ENCODE peak calls at places on chromosomes 12 and 14, in four cellular contexts. H is endothelial cell of umbilical vein, C is HCT116, O is GM23248. G is an unnamed sample. For H3K4me1, the result is how much of the 10 kb centered on the place peaks cover.

GRCh38 chr14:75399819-75400678 is 27.8 kb upstream of the JDP2 start:
- DNase-seq in H (peak), C (no peak), O (peak), G (peak)

GRCh38 chr12:111330800-111331752 is 37.8 kb downstream of the PHETA1 start:
- DNase-seq in C (peak), H (peak), O (peak), G (no peak)

GRCh38 chr12:79776111-79776510 is 85.3 kb upstream of the PAWR start:
- DNase-seq in H (peak), O (peak), C (no peak), G (no peak)

GRCh38 chr12:74722709-74723108 is 185.1 kb downstream of the ATXN7L3B start:
- DNase-seq in H (no peak), C (no peak), O (no peak), G (no peak)

GRCh38 chr12:79512068-79512467 is 178.7 kb downstream of the PAWR start:
- DNase-seq in O (no peak), H (no peak), C (no peak), G (no peak)

GRCh38 chr12:124797321-124797720 is 66.3 kb downstream of the SCARB1 start:
- DNase-seq in O (no peak), H (no peak), C (no peak), G (no peak)

GRCh38 chr12:78118036-78118435 is 287.3 kb downstream of the NAV3 start:
- DNase-seq in O (no peak), H (no peak), C (no peak), G (no peak)

GRCh38 chr12:131370791-131371579 is 339.9 kb upstream of the SFSWAP start:
- DNase-seq in C (no peak), H (no peak), O (peak), G (no peak)

GRCh38 chr12:122422769-122423257 is 344 bp upstream of the CLIP1 start:
- DNase-seq in O (peak), C (no peak), H (peak), G (no peak)

GRCh38 chr12:130873825-130874224 is 2.0 kb downstream of the RAN start:
- DNase-seq in O (no peak), H (no peak), C (no peak), G (no peak)

GRCh38 chr12:120332523-120332922 is 4.9 kb upstream of the PLA2G1B start:
- DNase-seq in O (no peak), H (no peak), C (no peak), G (no peak)

GRCh38 chr12:105205322-105206048 is 30.5 kb downstream of the APPL2 start:
- DNase-seq in O (no peak), C (no peak), H (no peak), G (no peak)

GRCh38 chr12:21502164-21502496 is 541 bp downstream of the GOLT1B start:
- DNase-seq in C (no peak), O (peak), H (peak), G (peak)

GRCh38 chr14:58633831-58634230 is 3.9 kb upstream of the DACT1 start:
- DNase-seq in C (no peak), H (no peak), O (peak), G (no peak)

GRCh38 chr12:88737838-88738472 is 157.7 kb upstream of the KITLG start:
- DNase-seq in O (no peak), C (no peak), H (no peak), G (no peak)

GRCh38 chr14:24251880-24252288 is 9.5 kb upstream of the TINF2 start:
- DNase-seq in C (no peak), O (peak), H (peak), G (no peak)

DNA sequence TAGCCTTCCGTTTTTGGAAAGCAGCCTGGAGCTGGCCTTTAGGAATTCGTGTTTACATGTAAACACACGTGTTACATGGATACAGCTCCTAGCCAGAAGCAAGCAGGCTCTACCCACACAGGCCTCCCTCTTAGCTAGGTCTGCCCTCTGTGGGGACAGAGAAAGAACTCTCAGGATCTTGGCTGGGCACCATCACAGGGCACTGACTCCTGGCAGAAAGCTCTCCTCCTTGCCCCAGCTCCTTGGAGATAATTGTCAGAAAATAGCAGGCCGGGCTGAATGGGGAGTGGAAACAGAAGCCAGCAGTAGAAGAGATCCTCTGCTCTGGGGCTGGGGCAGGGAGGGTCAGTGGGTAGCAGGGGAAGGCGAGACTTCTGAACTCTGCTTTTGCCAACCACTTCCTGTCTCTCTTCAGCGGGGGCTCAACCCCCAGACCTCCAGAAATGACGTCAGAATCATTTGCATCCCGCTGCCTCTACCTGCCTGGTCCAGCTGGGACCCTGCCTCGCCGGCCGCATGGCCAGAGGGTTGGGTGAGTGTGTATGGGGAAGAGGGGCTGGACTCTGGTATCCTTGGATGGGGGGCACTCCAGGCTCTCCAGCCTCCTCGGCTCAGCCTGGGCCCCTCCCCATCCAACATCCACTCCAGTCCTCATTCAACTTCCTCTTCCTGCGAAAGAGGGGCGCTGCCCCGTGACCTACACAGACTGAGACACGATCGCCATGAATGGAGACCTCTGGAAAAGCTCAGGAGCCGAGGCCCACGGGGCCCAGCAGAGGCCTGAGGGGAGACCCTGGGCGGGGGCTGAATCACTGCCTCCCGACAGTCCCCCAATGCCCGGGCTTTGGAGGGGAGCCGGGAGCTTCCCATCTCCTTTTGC is 650 bp upstream of the HOXC4 start:
- DNase-seq in O (peak), H (no peak), C (no peak), G (no peak)
- H3K4me3 ChIP-seq in O (peak), H (no peak), C (no peak), G (peak)

GRCh38 chr12:68614105-68614679 is 3.5 kb downstream of the RAP1B start:
- DNase-seq in O (no peak), C (no peak), H (no peak), G (no peak)

GRCh38 chr12:68612675-68613074 is 2.0 kb downstream of the RAP1B start:
- DNase-seq in H (peak), O (no peak), C (no peak), G (no peak)

GRCh38 chr12:68614772-68615171 is 4.1 kb downstream of the RAP1B start:
- DNase-seq in C (no peak), H (no peak), O (no peak), G (no peak)

GRCh38 chr12:68612245-68612644 is 1.5 kb downstream of the RAP1B start:
- DNase-seq in O (peak), C (no peak), H (peak), G (no peak)

DNA sequence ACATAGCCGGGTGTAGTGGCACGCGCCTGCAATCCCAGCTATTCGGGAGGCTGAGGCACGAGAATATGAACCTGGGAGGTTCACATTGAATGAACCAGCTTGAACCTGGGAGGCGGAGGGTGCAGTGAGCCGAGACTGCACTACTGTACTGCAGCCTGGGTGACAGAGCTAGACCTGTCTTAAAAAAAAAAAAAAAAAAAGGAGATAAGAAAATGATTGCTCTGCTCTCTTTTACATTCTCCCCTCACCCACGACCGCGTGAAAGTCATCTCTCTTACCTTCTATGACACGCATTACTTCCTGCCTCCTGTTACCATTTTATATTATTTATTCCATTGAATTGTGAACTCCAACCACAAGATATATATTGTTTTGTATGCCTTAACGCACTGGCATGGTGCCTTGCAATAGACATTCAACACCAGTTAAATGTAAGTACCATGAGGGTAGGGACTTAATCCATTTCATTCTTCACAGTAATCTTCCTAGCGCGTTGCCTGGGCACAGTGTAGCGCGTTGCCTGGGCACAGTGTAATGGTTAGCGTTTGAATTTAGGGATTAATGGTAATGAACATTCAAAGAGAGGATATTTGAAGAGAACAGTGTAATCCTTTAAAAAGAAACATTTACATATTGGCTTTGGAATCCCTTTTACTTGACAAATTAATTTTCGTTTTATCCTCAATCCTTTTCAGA is 2.7 kb downstream of the RAP1B start:
- DNase-seq in O (no peak), H (no peak), C (no peak), G (no peak)
- H3K9ac ChIP-seq in O (no peak), H (no peak), C (no peak), G (peak)

GRCh38 chr12:12801649-12802048 is 11.5 kb upstream of the DDX47 start:
- DNase-seq in C (no peak), H (no peak), O (peak), G (no peak)

GRCh38 chr12:12804432-12804886 is 8.7 kb upstream of the DDX47 start:
- DNase-seq in C (peak), O (peak), H (peak), G (no peak)

GRCh38 chr12:12804011-12804410 is 9.1 kb upstream of the DDX47 start:
- DNase-seq in C (no peak), H (peak), O (peak), G (no peak)

GRCh38 chr12:12800406-12801180 is 12.6 kb upstream of the DDX47 start:
- DNase-seq in H (no peak), O (peak), C (no peak), G (no peak)

DNA sequence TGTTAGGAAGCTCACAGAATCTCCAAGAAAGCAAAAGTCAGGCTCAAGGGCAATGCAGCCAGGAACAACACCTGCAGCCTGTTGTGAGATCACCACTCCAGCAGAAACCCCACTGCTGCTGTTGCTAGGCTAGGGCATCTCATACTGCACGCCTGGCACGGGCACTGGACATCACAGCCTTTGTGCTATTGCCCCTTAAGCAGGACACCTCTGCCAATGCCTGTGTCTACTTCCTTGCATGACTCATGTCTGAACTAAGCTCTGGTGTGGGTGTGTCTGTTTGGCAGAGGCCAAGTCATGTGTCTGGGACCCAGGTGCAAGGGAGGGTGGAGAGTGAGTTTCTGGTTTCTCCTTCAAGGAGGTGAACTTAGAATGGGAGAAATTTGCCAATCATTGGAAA is 10.0 kb upstream of the DDX47 start:
- DNase-seq in C (peak), H (peak), O (peak), G (peak)
- H3K4me1 ChIP-seq in C (half or more), H (under half), O (under half), G (under half)

GRCh38 chr12:3704512-3705348 is 48.2 kb downstream of the CRACR2A start:
- DNase-seq in H (peak), C (no peak), O (peak), G (no peak)
- H3K4me3 ChIP-seq in H (peak), C (no peak), O (peak), G (no peak)

DNA sequence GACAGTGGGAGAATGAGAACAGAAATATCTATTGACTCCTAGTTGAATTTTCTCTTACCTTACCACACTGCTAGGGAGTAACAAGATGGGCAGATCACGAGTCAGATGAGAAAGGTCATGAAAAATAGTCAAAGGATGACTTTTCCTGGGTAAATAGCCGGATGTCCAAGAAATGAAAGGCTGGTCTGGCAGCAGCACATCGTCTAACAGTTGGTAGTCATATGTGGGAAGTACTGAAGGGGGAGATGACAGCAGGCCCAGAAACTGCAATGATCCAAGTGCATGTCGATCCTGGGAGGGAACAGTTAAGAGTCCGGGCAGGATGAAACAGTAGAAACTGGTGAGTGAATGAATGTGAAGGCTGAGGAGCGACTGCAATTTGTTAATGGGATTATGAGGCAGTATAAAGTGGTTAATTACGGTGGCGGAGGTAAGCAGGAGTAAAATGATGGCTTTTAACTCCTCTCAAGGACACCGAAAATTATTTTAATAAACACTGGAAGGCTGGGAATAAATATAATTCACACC is 1.2 kb upstream of the ERC1 start:
- DNase-seq in O (peak), C (no peak), H (peak), G (no peak)
- H3K9ac ChIP-seq in O (peak), C (peak), H (peak), G (peak)

GRCh38 chr12:76551482-76551888 is 8.1 kb downstream of the OSBPL8 start:
- DNase-seq in O (peak), C (no peak), H (no peak), G (no peak)
- H3K4me1 ChIP-seq in O (half or more), C (under half), H (under half), G (under half)

GRCh38 chr14:51094282-51094821 is 553 bp downstream of the TRIM9 start:
- DNase-seq in C (no peak), O (peak), H (no peak), G (peak)

GRCh38 chr14:51093371-51094281 is 1.3 kb downstream of the TRIM9 start:
- DNase-seq in H (no peak), O (no peak), C (no peak), G (peak)

GRCh38 chr14:51095854-51096823 is 1.2 kb upstream of the TRIM9 start:
- DNase-seq in C (no peak), H (no peak), O (peak), G (no peak)

GRCh38 chr14:51094901-51095853 is at the start of gene TRIM9:
- DNase-seq in O (peak), H (peak), C (peak), G (peak)

GRCh38 chr14:51092965-51093364 is 1.9 kb downstream of the TRIM9 start:
- DNase-seq in H (no peak), O (no peak), C (no peak), G (no peak)
- H3K4me3 ChIP-seq in H (no peak), O (no peak), C (no peak), G (peak)